ENCODE peak calls at places on chromosome 20, in six cellular contexts. One of them, this sample, is unnamed.

GRCh38 chr20:61982240-61982950 is 83.3 kb downstream of the TAF4 start:
- DNase-seq in aorta: no peak
- DNase-seq in Peyer's patch: no peak
- DNase-seq in stomach: no peak
- DNase-seq in Panc1: no peak
- DNase-seq in transverse colon: no peak
- DNase-seq in this sample: no peak

GRCh38 chr20:63702036-63702665 is 5.6 kb downstream of the ARFRP1 start:
- DNase-seq in aorta: peak; percentile 69
- DNase-seq in Peyer's patch: no peak
- DNase-seq in stomach: no peak
- DNase-seq in Panc1: no peak
- DNase-seq in transverse colon: no peak
- DNase-seq in this sample: no peak

GRCh38 chr20:59291740-59292139 is 8.7 kb upstream of the EDN3 start:
- DNase-seq in aorta: no peak
- DNase-seq in Peyer's patch: peak; percentile 64
- DNase-seq in stomach: no peak
- DNase-seq in Panc1: no peak
- DNase-seq in transverse colon: peak; percentile 46
- DNase-seq in this sample: no peak

GRCh38 chr20:2932497-2932896 is 59.2 kb downstream of the PTPRA start:
- DNase-seq in aorta: no peak
- DNase-seq in Peyer's patch: no peak
- DNase-seq in stomach: no peak
- DNase-seq in Panc1: no peak
- DNase-seq in transverse colon: no peak
- DNase-seq in this sample: no peak

GRCh38 chr20:13545755-13546154 is 93.0 kb downstream of the TASP1 start:
- DNase-seq in aorta: no peak
- DNase-seq in Peyer's patch: no peak
- DNase-seq in stomach: no peak
- DNase-seq in Panc1: no peak
- DNase-seq in transverse colon: no peak
- DNase-seq in this sample: no peak

GRCh38 chr20:5127204-5127858 is 523 bp downstream of the CDS2 start:
- DNase-seq in aorta: peak; percentile 86
- DNase-seq in Peyer's patch: peak; percentile 70
- DNase-seq in stomach: peak; percentile 52
- DNase-seq in Panc1: no peak
- DNase-seq in transverse colon: peak; percentile 66
- DNase-seq in this sample: peak; percentile 23

GRCh38 chr20:55953201-55953600 is 52.1 kb downstream of the CBLN4 start:
- DNase-seq in aorta: no peak
- DNase-seq in Peyer's patch: no peak
- DNase-seq in stomach: no peak
- DNase-seq in Panc1: no peak
- DNase-seq in transverse colon: no peak
- DNase-seq in this sample: no peak

GRCh38 chr20:55745840-55746239 is 259.5 kb downstream of the CBLN4 start:
- DNase-seq in aorta: no peak
- DNase-seq in Peyer's patch: no peak
- DNase-seq in stomach: no peak
- DNase-seq in Panc1: no peak
- DNase-seq in transverse colon: no peak
- DNase-seq in this sample: no peak

GRCh38 chr20:18428490-18429173 is 38.2 kb downstream of the DZANK1 start:
- DNase-seq in aorta: no peak
- DNase-seq in Peyer's patch: peak; percentile 55
- DNase-seq in stomach: peak; percentile 57
- DNase-seq in Panc1: no peak
- DNase-seq in transverse colon: peak; percentile 76
- DNase-seq in this sample: no peak

GRCh38 chr20:37505263-37506165 is 15.5 kb upstream of the NNAT start:
- DNase-seq in aorta: no peak
- DNase-seq in Peyer's patch: no peak
- DNase-seq in stomach: no peak
- DNase-seq in Panc1: no peak
- DNase-seq in transverse colon: no peak
- DNase-seq in this sample: no peak

GRCh38 chr20:57793421-57793820 is 83.6 kb upstream of the PMEPA1 start:
- DNase-seq in aorta: peak; percentile 52
- DNase-seq in Peyer's patch: no peak
- DNase-seq in stomach: no peak
- DNase-seq in Panc1: no peak
- DNase-seq in transverse colon: no peak
- DNase-seq in this sample: no peak

DNA sequence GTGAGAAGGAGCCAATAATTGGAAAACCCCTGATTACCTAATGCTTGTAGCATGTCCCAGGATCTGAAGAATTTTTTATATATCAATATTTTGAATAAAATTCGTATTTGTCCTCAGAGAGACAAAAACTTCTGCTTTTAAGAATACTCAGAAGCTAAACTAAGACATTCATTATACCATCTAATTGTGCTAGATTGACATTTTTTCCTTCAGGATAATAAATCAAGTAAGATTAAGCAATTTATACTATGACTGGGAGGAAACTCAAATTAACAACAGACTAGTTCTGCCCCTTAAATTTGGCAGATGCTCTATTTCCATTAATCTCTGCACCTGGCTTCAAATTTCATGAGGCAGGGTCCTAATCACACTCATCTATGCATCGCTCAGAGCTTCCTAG is 291.4 kb downstream of the PLCB1 start:
- DNase-seq in aorta: no peak
- DNase-seq in Peyer's patch: no peak
- DNase-seq in stomach: no peak
- DNase-seq in Panc1: no peak
- DNase-seq in transverse colon: no peak
- DNase-seq in this sample: no peak
- H3K4me1 ChIP-seq in aorta: no peaks in the 10 kb centered on the region
- H3K4me1 ChIP-seq in Peyer's patch: no peaks in the 10 kb centered on the region
- H3K4me1 ChIP-seq in stomach: no peaks in the 10 kb centered on the region
- H3K4me1 ChIP-seq in Panc1: no peaks in the 10 kb centered on the region
- H3K4me1 ChIP-seq in transverse colon: peaks cover 12% of the 10 kb centered on the region
- H3K4me1 ChIP-seq in this sample: no peaks in the 10 kb centered on the region

DNA sequence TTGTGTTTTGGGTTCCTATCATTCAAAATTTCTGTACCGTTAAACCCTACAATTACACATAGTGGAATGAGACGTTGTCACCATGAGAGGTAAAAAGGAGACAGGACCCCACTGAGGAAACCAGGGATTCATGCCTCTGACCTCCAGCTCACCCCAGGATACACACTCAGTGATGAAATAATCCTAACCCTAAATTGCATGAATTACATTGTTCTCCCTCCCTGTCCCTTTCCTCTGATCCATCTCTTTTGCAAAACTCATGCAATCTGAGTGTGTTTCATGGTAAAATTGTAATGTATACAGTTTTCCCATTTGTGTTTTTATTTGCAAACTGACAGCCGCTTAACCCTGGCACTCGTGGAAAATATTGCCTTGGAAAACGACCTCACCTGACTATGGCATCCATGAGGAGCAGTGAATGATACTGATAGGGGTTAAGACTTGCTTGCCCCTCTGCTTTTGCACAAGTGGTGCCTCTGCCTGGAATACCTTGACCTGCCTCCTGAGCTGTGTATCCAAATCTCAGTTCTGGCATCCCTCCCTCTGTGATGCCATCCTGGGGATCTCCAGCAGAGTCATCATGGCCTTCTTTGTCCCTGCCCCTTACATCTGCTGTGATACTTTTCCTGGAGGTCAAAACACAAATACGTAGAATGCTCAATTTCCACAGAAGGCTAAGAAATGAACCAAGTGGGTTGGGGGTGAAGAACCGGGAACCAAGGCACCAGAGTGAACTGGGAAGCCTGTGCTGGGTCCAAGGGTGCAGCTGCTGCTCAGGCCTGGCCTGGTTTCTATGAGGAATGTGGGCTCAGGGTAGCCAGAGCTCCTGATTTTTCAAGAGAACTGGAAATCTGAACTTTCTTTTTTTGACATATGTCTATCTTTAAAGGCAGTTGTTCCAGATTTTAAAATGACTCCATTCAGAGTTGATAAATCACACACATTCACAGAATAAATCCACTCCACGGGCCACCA is 211.6 kb upstream of the ZNF217 start:
- DNase-seq in aorta: no peak
- DNase-seq in Peyer's patch: no peak
- DNase-seq in stomach: no peak
- DNase-seq in Panc1: no peak
- DNase-seq in transverse colon: no peak
- DNase-seq in this sample: no peak
- H3K4me3 ChIP-seq in aorta: no peak overlapping the region
- H3K4me3 ChIP-seq in Peyer's patch: no peak overlapping the region
- H3K4me3 ChIP-seq in stomach: no peak overlapping the region
- H3K4me3 ChIP-seq in Panc1: no peak overlapping the region
- H3K4me3 ChIP-seq in transverse colon: no peak overlapping the region
- H3K4me3 ChIP-seq in this sample: no peak overlapping the region

GRCh38 chr20:49270736-49271135 is 7.1 kb downstream of the ZNFX1 start:
- DNase-seq in aorta: no peak
- DNase-seq in Peyer's patch: no peak
- DNase-seq in stomach: no peak
- DNase-seq in Panc1: no peak
- DNase-seq in transverse colon: no peak
- DNase-seq in this sample: no peak

GRCh38 chr20:49267327-49267726 is 10.5 kb downstream of the ZNFX1 start:
- DNase-seq in aorta: no peak
- DNase-seq in Peyer's patch: no peak
- DNase-seq in stomach: no peak
- DNase-seq in Panc1: no peak
- DNase-seq in transverse colon: no peak
- DNase-seq in this sample: no peak

GRCh38 chr20:49272654-49273053 is 5.2 kb downstream of the ZNFX1 start:
- DNase-seq in aorta: no peak
- DNase-seq in Peyer's patch: no peak
- DNase-seq in stomach: no peak
- DNase-seq in Panc1: no peak
- DNase-seq in transverse colon: no peak
- DNase-seq in this sample: no peak

GRCh38 chr20:49268600-49269365 is 9.1 kb downstream of the ZNFX1 start:
- DNase-seq in aorta: no peak
- DNase-seq in Peyer's patch: no peak
- DNase-seq in stomach: no peak
- DNase-seq in Panc1: no peak
- DNase-seq in transverse colon: no peak
- DNase-seq in this sample: no peak

GRCh38 chr20:49270177-49270576 is 7.7 kb downstream of the ZNFX1 start:
- DNase-seq in aorta: no peak
- DNase-seq in Peyer's patch: no peak
- DNase-seq in stomach: no peak
- DNase-seq in Panc1: no peak
- DNase-seq in transverse colon: no peak
- DNase-seq in this sample: no peak
- H3K4me1 ChIP-seq in aorta: peaks cover 11% of the 10 kb centered on the region
- H3K4me1 ChIP-seq in Peyer's patch: no peaks in the 10 kb centered on the region
- H3K4me1 ChIP-seq in stomach: peaks cover 76% of the 10 kb centered on the region
- H3K4me1 ChIP-seq in Panc1: no peaks in the 10 kb centered on the region
- H3K4me1 ChIP-seq in transverse colon: peaks cover 43% of the 10 kb centered on the region
- H3K4me1 ChIP-seq in this sample: peaks cover 23% of the 10 kb centered on the region

DNA sequence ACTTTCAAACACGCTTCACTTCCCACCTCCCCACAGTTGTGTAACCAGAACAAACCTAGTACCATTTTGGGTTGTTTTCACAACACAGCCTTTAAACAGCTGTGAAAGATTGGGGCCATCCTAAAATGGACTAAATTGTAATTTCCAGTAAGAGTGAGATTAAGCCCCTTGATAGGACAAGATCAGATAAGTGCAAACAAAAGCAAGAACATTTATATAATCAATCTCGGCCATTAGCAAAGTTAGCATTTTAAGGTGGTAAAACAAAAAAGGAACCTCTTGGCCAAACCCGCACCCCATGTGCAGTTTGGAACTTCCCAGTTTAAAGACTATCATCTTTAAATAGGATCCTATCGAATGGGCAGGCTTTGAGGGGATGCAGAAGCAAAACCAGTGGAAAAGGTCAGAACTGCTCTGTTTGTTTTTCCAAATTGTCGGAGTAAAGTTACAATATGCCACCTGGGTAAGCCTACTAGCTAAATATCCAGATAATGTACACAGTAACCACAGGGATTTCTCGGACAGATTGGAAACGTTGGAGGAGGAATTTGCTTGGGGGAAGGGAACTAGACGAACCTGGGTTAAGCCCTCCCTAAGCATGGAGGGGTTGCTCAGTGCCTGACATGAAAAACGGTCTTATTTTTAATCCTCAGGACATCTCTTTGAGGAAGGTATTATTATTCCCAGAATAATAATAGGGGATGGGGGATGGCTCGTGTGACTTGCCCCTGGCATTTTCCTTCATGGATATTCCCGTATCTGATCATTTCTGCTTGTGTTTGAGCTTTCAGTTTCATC is 159.8 kb upstream of the SALL4 start:
- DNase-seq in aorta: no peak
- DNase-seq in Peyer's patch: no peak
- DNase-seq in stomach: no peak
- DNase-seq in Panc1: no peak
- DNase-seq in transverse colon: no peak
- DNase-seq in this sample: no peak
- H3K4me3 ChIP-seq in aorta: no peak overlapping the region
- H3K4me3 ChIP-seq in Peyer's patch: no peak overlapping the region
- H3K4me3 ChIP-seq in stomach: no peak overlapping the region
- H3K4me3 ChIP-seq in Panc1: no peak overlapping the region
- H3K4me3 ChIP-seq in transverse colon: no peak overlapping the region
- H3K4me3 ChIP-seq in this sample: no peak overlapping the region

DNA sequence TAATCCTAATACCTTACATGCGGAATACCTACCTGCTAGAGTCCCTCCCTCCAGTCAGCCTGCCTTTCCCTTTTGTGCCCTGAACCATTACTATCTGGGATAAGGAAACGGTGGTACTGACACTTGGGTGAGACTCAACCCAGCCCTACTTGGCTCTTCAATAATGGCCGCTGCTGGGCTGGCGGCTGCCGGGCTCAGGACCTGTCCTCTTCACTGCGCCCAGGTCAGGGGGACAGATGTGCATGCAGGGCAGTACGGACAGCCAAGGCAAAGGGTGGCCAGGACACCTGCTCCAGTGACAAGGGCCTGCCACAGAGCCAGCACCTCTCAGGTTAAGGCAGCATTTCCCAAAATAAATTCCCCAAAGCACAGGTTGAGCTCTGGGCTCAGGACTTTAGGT is 29.9 kb downstream of the UBE2V1 start:
- DNase-seq in aorta: no peak
- DNase-seq in Peyer's patch: no peak
- DNase-seq in stomach: no peak
- DNase-seq in Panc1: no peak
- DNase-seq in transverse colon: no peak
- DNase-seq in this sample: no peak
- H3K4me1 ChIP-seq in aorta: no peaks in the 10 kb centered on the region
- H3K4me1 ChIP-seq in Peyer's patch: no peaks in the 10 kb centered on the region
- H3K4me1 ChIP-seq in stomach: peaks cover 30% of the 10 kb centered on the region
- H3K4me1 ChIP-seq in Panc1: peaks cover 25% of the 10 kb centered on the region
- H3K4me1 ChIP-seq in transverse colon: peaks cover 23% of the 10 kb centered on the region
- H3K4me1 ChIP-seq in this sample: peaks cover 10% of the 10 kb centered on the region

GRCh38 chr20:53865905-53866786 is 204.2 kb downstream of the BCAS1 start:
- DNase-seq in aorta: no peak
- DNase-seq in Peyer's patch: no peak
- DNase-seq in stomach: peak; percentile 60
- DNase-seq in Panc1: no peak
- DNase-seq in transverse colon: peak; percentile 53
- DNase-seq in this sample: no peak
- H3K4me3 ChIP-seq in aorta: no peak overlapping the region
- H3K4me3 ChIP-seq in Peyer's patch: peak overlapping the region; percentile 2
- H3K4me3 ChIP-seq in stomach: no peak overlapping the region
- H3K4me3 ChIP-seq in Panc1: no peak overlapping the region
- H3K4me3 ChIP-seq in transverse colon: peak overlapping the region; percentile 9
- H3K4me3 ChIP-seq in this sample: peak overlapping the region; percentile 41